ENCODE peak calls at places on chromosomes 4 and X, in ten cellular contexts. One of them, this sample, is unnamed.

GRCh38 chr4:39102297-39102696 is 40.3 kb downstream of the KLHL5 start:
- DNase-seq in Caki2: no peak
- DNase-seq in GM13976: no peak
- DNase-seq in transverse colon: no peak
- DNase-seq in activated T-helper 9 cell treated with anti-CD3 and anti-CD28 coated beads, Interleukin-2, amount 50 U/mL, for 16 hours: no peak
- DNase-seq in Calu3: no peak
- DNase-seq in right cardiac atrium: no peak
- DNase-seq in activated CD8-positive, alpha-beta memory T cell treated with anti-CD3 and anti-CD28 coated beads, Interleukin-2, amount 50 U/mL, for 48 hours: no peak
- DNase-seq in memory B cell: no peak
- DNase-seq in HS-5: no peak
- DNase-seq in this sample: no peak

GRCh38 chrX:33082371-33082770 is 129.0 kb downstream of the DMD start:
- DNase-seq in transverse colon: no peak
- DNase-seq in activated T-helper 9 cell treated with anti-CD3 and anti-CD28 coated beads, Interleukin-2, amount 50 U/mL, for 16 hours: no peak
- DNase-seq in GM13976: no peak
- DNase-seq in memory B cell: no peak
- DNase-seq in Caki2: no peak
- DNase-seq in activated CD8-positive, alpha-beta memory T cell treated with anti-CD3 and anti-CD28 coated beads, Interleukin-2, amount 50 U/mL, for 48 hours: no peak
- DNase-seq in HS-5: no peak
- DNase-seq in right cardiac atrium: no peak
- DNase-seq in Calu3: no peak
- DNase-seq in this sample: no peak

GRCh38 chr4:100977746-100978397 is 369.5 kb downstream of the PPP3CA start:
- DNase-seq in HS-5: no peak
- DNase-seq in activated T-helper 9 cell treated with anti-CD3 and anti-CD28 coated beads, Interleukin-2, amount 50 U/mL, for 16 hours: no peak
- DNase-seq in transverse colon: no peak
- DNase-seq in Calu3: no peak
- DNase-seq in memory B cell: no peak
- DNase-seq in GM13976: no peak
- DNase-seq in Caki2: no peak
- DNase-seq in activated CD8-positive, alpha-beta memory T cell treated with anti-CD3 and anti-CD28 coated beads, Interleukin-2, amount 50 U/mL, for 48 hours: no peak
- DNase-seq in right cardiac atrium: no peak
- DNase-seq in this sample: no peak

GRCh38 chr4:53688186-53688790 is 97.0 kb upstream of the LNX1 start:
- DNase-seq in HS-5: peak; percentile 94
- DNase-seq in activated T-helper 9 cell treated with anti-CD3 and anti-CD28 coated beads, Interleukin-2, amount 50 U/mL, for 16 hours: no peak
- DNase-seq in Caki2: peak; percentile 30
- DNase-seq in transverse colon: no peak
- DNase-seq in Calu3: peak; percentile 2
- DNase-seq in GM13976: peak; percentile 15
- DNase-seq in memory B cell: no peak
- DNase-seq in activated CD8-positive, alpha-beta memory T cell treated with anti-CD3 and anti-CD28 coated beads, Interleukin-2, amount 50 U/mL, for 48 hours: no peak
- DNase-seq in right cardiac atrium: peak; percentile 30
- DNase-seq in this sample: peak; percentile 98

GRCh38 chrX:103607385-103608304 is at the start of gene TCEAL3:
- DNase-seq in activated T-helper 9 cell treated with anti-CD3 and anti-CD28 coated beads, Interleukin-2, amount 50 U/mL, for 16 hours: peak; percentile 19
- DNase-seq in HS-5: no peak
- DNase-seq in GM13976: peak; percentile 39
- DNase-seq in memory B cell: no peak
- DNase-seq in Caki2: no peak
- DNase-seq in activated CD8-positive, alpha-beta memory T cell treated with anti-CD3 and anti-CD28 coated beads, Interleukin-2, amount 50 U/mL, for 48 hours: peak; percentile 57
- DNase-seq in Calu3: peak; percentile 41
- DNase-seq in transverse colon: peak; percentile 51
- DNase-seq in right cardiac atrium: peak; percentile 58
- DNase-seq in this sample: no peak

GRCh38 chrX:153650959-153651358 is 4.0 kb downstream of the DUSP9 start:
- DNase-seq in Calu3: no peak
- DNase-seq in activated T-helper 9 cell treated with anti-CD3 and anti-CD28 coated beads, Interleukin-2, amount 50 U/mL, for 16 hours: no peak
- DNase-seq in Caki2: no peak
- DNase-seq in GM13976: no peak
- DNase-seq in activated CD8-positive, alpha-beta memory T cell treated with anti-CD3 and anti-CD28 coated beads, Interleukin-2, amount 50 U/mL, for 48 hours: no peak
- DNase-seq in memory B cell: no peak
- DNase-seq in right cardiac atrium: no peak
- DNase-seq in transverse colon: no peak
- DNase-seq in HS-5: no peak
- DNase-seq in this sample: no peak

GRCh38 chrX:112048707-112049106 is 33.9 kb downstream of the TRPC5 start:
- DNase-seq in activated CD8-positive, alpha-beta memory T cell treated with anti-CD3 and anti-CD28 coated beads, Interleukin-2, amount 50 U/mL, for 48 hours: no peak
- DNase-seq in transverse colon: no peak
- DNase-seq in right cardiac atrium: no peak
- DNase-seq in Caki2: no peak
- DNase-seq in GM13976: no peak
- DNase-seq in Calu3: no peak
- DNase-seq in HS-5: no peak
- DNase-seq in activated T-helper 9 cell treated with anti-CD3 and anti-CD28 coated beads, Interleukin-2, amount 50 U/mL, for 16 hours: no peak
- DNase-seq in memory B cell: no peak
- DNase-seq in this sample: no peak

GRCh38 chrX:142994988-142995387 is 30.7 kb upstream of the SPANXN4 start:
- DNase-seq in right cardiac atrium: no peak
- DNase-seq in HS-5: no peak
- DNase-seq in Caki2: no peak
- DNase-seq in Calu3: no peak
- DNase-seq in GM13976: no peak
- DNase-seq in activated T-helper 9 cell treated with anti-CD3 and anti-CD28 coated beads, Interleukin-2, amount 50 U/mL, for 16 hours: no peak
- DNase-seq in transverse colon: no peak
- DNase-seq in memory B cell: no peak
- DNase-seq in activated CD8-positive, alpha-beta memory T cell treated with anti-CD3 and anti-CD28 coated beads, Interleukin-2, amount 50 U/mL, for 48 hours: no peak
- DNase-seq in this sample: no peak

GRCh38 chrX:47815901-47816845 is 20.5 kb upstream of the ZNF81 start:
- DNase-seq in activated CD8-positive, alpha-beta memory T cell treated with anti-CD3 and anti-CD28 coated beads, Interleukin-2, amount 50 U/mL, for 48 hours: no peak
- DNase-seq in memory B cell: no peak
- DNase-seq in activated T-helper 9 cell treated with anti-CD3 and anti-CD28 coated beads, Interleukin-2, amount 50 U/mL, for 16 hours: no peak
- DNase-seq in transverse colon: peak; percentile 49
- DNase-seq in GM13976: no peak
- DNase-seq in right cardiac atrium: no peak
- DNase-seq in Caki2: no peak
- DNase-seq in Calu3: no peak
- DNase-seq in HS-5: no peak
- DNase-seq in this sample: no peak